ENCODE peak calls at places on chromosomes 11 and 22, in four cellular contexts. One of them, this sample, is unnamed.

GRCh38 chr11:79173615-79174014 is 267.2 kb downstream of the TENM4 start:
- DNase-seq in HepG2: no peak
- DNase-seq in K562: no peak
- DNase-seq in GM12891: no peak
- DNase-seq in this sample: no peak

GRCh38 chr22:30865656-30866055 is 102.9 kb downstream of the MORC2 start:
- DNase-seq in K562: no peak
- DNase-seq in HepG2: no peak
- DNase-seq in GM12891: peak; percentile 9
- DNase-seq in this sample: peak; percentile 5

GRCh38 chr11:110679323-110679980 is 32.8 kb downstream of the ARHGAP20 start:
- DNase-seq in HepG2: no peak
- DNase-seq in GM12891: no peak
- DNase-seq in K562: no peak
- DNase-seq in this sample: no peak

GRCh38 chr11:91147885-91148284 is 925.0 kb upstream of the CHORDC1 start:
- DNase-seq in HepG2: no peak
- DNase-seq in GM12891: no peak
- DNase-seq in K562: no peak
- DNase-seq in this sample: no peak

GRCh38 chr22:46058591-46059519 is 81.9 kb upstream of the WNT7B start:
- DNase-seq in K562: no peak
- DNase-seq in HepG2: no peak
- DNase-seq in GM12891: no peak
- DNase-seq in this sample: no peak

GRCh38 chr22:21028277-21029251 is 3.8 kb downstream of the SLC7A4 start:
- DNase-seq in HepG2: no peak
- DNase-seq in GM12891: no peak
- DNase-seq in K562: no peak
- DNase-seq in this sample: no peak

GRCh38 chr22:42269407-42270177 is 861 bp downstream of the TCF20 start:
- DNase-seq in GM12891: peak; percentile 83
- DNase-seq in HepG2: peak; percentile 67
- DNase-seq in K562: peak; percentile 72
- DNase-seq in this sample: peak; percentile 84

GRCh38 chr22:23200896-23201295 is 20.6 kb downstream of the BCR start:
- DNase-seq in GM12891: no peak
- DNase-seq in HepG2: no peak
- DNase-seq in K562: no peak
- DNase-seq in this sample: no peak

GRCh38 chr22:45084400-45084920 is 74.7 kb upstream of the PHF21B start:
- DNase-seq in K562: no peak
- DNase-seq in HepG2: no peak
- DNase-seq in GM12891: no peak
- DNase-seq in this sample: no peak

GRCh38 chr22:20904008-20904979 is 12.9 kb upstream of the CRKL start:
- DNase-seq in HepG2: peak; percentile 67
- DNase-seq in K562: peak; percentile 54
- DNase-seq in GM12891: no peak
- DNase-seq in this sample: no peak

DNA sequence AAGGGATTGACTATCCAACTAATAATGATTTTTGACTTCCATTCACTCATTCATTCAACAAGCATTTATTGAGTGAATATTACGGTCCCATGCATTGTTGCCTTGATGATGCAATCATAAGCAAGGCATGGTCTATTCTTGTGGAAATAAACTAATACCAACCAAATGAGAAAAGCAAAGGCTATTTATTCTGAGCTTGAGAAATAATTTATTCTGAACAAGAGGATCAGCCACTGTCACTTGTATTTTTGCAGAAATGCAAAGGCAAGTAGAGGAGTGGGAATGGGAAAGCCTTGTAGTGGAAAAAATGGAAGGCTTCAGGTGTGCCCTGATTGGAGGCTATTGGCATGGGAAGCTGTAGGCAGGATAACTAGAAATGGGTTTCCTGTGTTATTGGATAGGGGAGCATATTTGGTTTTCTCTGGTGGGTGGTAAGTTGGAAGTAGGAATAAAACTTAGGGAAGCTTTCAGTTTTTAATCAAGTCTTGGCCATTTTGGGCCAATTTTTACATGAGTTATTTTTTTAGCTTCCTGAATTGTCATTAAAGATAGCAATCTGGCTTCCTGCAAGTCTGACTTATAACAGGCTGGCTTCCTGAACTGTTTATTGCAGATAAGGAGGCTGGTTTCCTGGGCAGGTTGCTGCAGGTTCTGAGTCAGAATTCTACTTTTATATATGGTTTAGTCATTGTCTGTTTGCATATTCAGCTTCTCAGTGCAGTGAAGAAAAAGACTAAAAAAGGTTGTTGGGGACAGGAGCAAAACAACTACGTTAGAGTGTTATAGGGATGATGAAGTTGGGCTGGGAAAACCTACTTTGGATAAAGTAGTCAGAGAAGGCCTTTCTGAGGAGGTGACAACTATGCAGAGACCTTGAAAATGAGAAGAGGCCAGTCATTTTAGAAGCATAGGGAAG is 106.7 kb downstream of the APIP start:
- DNase-seq in K562: peak; percentile 89
- DNase-seq in HepG2: no peak
- DNase-seq in GM12891: no peak
- DNase-seq in this sample: no peak
- TF ChIP-seq TAF1 in K562: no peak
- TF ChIP-seq TAF1 in HepG2: no peak
- TF ChIP-seq TAF1 in GM12891: no peak
- TF ChIP-seq TAF1 in this sample: no peak

DNA sequence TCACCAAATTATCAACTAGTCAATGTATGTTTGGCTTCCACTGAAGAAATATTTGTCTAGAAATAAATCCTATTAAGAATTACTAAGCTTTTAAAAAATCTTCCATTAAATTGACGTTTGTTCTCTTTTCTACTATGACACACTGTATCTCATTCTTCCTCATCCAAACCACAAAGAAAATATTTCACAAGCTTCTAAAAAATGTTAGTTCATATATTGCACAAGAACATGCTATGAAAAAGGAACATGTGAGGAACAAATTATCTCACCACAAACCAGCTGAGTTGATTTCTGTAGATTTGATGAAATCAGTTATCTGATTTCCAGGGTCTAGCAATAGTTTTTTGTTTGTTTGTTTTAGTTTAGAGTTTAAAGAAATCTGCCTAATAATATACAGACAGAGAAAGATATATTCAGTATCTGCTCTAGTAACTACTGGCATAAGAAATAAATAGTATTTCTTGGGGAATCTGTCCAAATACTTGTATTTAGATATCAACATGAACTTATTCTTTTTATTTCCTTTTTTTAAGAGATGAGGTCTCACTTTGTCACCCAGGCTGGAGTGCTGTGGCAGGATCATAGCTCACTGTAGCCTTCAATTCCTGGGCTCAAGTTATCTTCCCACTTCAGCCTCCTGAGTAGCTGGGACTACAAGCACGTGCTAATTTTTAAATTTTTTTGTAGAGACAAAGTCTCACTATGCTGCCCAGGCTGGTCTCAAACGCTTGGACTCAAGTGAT is 161.7 kb downstream of the ATG16L2 start:
- DNase-seq in K562: no peak
- DNase-seq in GM12891: no peak
- DNase-seq in HepG2: peak; percentile 9
- DNase-seq in this sample: no peak
- TF ChIP-seq POLR2AphosphoS5 in K562: no peak
- TF ChIP-seq POLR2AphosphoS5 in GM12891: no peak
- TF ChIP-seq POLR2AphosphoS5 in HepG2: no peak
- TF ChIP-seq POLR2AphosphoS5 in this sample: no peak

DNA sequence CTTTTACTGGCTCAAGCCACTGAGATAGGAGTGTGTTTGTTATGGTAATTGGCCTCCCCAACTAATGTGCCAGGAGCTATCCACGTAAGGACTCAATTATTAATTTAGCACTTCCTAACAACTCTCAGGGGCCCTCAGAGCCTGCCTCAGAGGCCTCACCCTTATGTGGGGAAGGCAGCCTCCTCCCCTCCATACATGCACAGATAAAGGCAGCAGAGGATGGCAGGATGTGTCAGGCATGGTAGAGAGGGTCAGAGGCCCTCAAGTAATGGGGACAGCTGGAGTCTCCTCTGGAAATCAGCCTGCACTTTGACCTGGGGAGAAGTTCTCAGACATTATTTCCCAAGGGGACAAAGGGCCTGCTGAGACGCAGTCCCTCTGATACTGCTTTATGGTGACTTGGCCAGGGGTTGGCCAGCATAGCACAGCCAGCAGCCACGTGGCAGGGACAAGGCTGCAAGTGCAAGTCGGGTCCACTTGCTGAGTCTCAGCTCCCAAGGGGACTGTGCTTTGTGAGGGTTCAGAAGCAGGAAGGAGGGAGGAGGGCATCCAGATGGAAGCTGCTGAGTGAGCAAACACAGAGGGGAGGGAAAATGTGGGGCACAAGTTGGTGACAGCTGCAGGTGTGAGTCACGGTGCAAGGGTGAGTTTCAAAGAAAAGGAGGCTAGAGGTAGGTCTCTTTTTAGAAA is 17.0 kb downstream of the MOGAT2 start:
- DNase-seq in GM12891: no peak
- DNase-seq in K562: no peak
- DNase-seq in HepG2: peak; percentile 50
- DNase-seq in this sample: no peak
- TF ChIP-seq POLR2A in GM12891: no peak
- TF ChIP-seq POLR2A in K562: no peak
- TF ChIP-seq POLR2A in HepG2: peak; percentile 35
- TF ChIP-seq POLR2A in this sample: no peak

GRCh38 chr11:19614370-19614936 is 98.2 kb upstream of the NAV2 start:
- DNase-seq in GM12891: no peak
- DNase-seq in K562: no peak
- DNase-seq in HepG2: no peak
- DNase-seq in this sample: no peak
- TF ChIP-seq TAF1 in GM12891: no peak
- TF ChIP-seq TAF1 in K562: no peak
- TF ChIP-seq TAF1 in HepG2: no peak
- TF ChIP-seq TAF1 in this sample: no peak

DNA sequence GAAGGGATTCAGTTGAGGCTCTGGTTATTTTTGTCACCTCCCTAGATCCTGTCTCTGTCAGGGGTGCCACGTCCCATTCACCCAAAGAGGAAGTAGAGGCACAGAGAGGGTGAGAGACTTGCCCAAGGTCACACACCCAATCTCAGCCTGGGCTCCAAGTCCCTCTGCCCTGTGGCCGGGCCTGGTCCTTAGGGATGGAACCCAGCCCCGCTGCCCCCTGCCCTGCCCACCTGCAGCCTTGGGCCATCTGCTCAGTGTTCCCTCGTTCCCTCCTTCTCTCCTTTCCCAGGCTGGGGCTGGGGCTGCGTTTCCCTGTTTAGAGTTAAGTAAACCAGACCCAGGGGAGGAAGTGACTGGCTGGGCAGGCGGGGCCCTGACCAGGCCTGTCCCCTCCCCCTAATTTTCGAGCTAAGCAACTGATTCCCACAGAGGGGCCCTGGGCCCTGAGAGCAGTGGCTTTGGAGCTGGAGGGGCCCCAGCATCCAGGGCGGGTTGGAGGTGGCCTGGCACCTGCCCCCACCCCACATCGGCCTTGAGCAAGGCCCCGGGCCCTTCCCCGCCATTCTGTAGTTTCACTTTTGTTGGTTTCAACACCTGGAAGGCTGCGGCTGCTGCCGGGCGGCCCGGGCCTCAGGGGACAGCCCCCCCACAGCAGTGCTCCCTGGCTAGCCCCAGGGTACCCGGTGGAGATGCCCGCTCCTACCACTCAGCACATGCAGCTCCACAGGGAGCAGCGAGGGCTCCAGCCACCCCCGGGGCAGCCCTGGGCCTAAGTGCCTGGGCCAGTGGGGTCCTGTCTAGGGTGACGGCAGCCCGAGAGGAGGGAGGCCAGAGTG is 1.5 kb downstream of the TCIRG1 start:
- DNase-seq in GM12891: peak; percentile 88
- DNase-seq in K562: peak; percentile 71
- DNase-seq in HepG2: peak; percentile 79
- DNase-seq in this sample: peak; percentile 95
- TF ChIP-seq POLR2AphosphoS5 in GM12891: no peak
- TF ChIP-seq POLR2AphosphoS5 in K562: peak; percentile 24
- TF ChIP-seq POLR2AphosphoS5 in HepG2: no peak
- TF ChIP-seq POLR2AphosphoS5 in this sample: no peak

DNA sequence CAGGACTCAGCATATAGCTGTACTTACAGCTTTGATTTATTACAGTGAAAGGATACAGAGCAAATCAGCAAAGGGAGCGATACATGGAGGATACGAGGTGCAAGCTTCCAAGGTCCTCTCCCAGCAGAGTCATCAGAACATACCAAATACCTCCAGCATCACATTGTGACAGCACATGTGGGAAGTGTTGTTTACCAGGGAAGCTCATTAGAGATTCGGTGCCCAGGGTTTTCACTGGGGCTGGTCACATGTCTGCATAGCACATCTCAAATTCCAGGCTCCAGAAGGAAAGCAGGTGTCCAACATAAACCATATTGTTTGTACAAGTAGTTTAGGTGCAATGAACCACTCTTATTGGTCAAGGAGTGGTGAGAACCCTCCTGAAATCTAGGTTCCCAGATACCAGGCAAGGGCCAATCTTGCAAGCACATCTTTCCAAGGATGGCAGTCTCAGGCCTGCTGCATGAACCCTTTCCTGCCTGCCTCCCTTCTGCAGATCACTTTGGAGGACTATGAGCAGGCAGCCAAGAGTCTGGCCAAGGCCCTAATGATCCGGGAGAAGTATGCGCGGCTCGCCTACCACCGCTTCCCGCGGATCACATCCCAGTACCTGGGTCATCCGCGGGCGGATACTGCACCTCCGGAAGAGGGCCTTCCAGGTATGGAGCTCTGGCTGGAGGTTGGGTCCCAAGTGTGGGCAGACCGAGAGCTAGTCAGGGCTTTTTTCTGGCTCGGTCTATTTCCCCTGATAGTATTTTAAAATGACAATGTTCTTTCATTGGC is 26.7 kb downstream of the AMPD3 start:
- DNase-seq in GM12891: no peak
- DNase-seq in HepG2: no peak
- DNase-seq in K562: no peak
- DNase-seq in this sample: no peak
- TF ChIP-seq POLR2A in GM12891: no peak
- TF ChIP-seq POLR2A in HepG2: no peak
- TF ChIP-seq POLR2A in K562: no peak
- TF ChIP-seq POLR2A in this sample: no peak

GRCh38 chr11:61697093-61697492 is 16.9 kb downstream of the DAGLA start:
- DNase-seq in GM12891: no peak
- DNase-seq in K562: no peak
- DNase-seq in HepG2: no peak
- DNase-seq in this sample: no peak

GRCh38 chr11:61695917-61696316 is 15.7 kb downstream of the DAGLA start:
- DNase-seq in K562: no peak
- DNase-seq in HepG2: no peak
- DNase-seq in GM12891: peak; percentile 72
- DNase-seq in this sample: peak; percentile 49

GRCh38 chr11:61694971-61695706 is 14.9 kb downstream of the DAGLA start:
- DNase-seq in GM12891: no peak
- DNase-seq in HepG2: peak; percentile 44
- DNase-seq in K562: no peak
- DNase-seq in this sample: no peak

GRCh38 chr11:61697764-61698163 is 17.6 kb downstream of the DAGLA start:
- DNase-seq in HepG2: no peak
- DNase-seq in K562: no peak
- DNase-seq in GM12891: no peak
- DNase-seq in this sample: no peak

GRCh38 chr11:61696602-61697001 is 16.4 kb downstream of the DAGLA start:
- DNase-seq in K562: no peak
- DNase-seq in GM12891: no peak
- DNase-seq in HepG2: no peak
- DNase-seq in this sample: no peak
- TF ChIP-seq TAF1 in K562: no peak
- TF ChIP-seq TAF1 in GM12891: no peak
- TF ChIP-seq TAF1 in HepG2: no peak
- TF ChIP-seq TAF1 in this sample: no peak